ENCODE peak calls at places on chromosome 18, in six cellular contexts. B, F, K, G, S and C are unnamed samples.

GRCh38 chr18:5667356-5667755 is 123.6 kb upstream of the EPB41L3 start:
- DNase-seq in S (no peak), G (no peak), B (no peak), K (no peak), F (no peak), C (no peak)

GRCh38 chr18:34297287-34297686 is 72.6 kb upstream of the NOL4 start:
- DNase-seq in B (no peak), G (no peak), K (no peak), S (no peak), F (no peak), C (no peak)

GRCh38 chr18:57953883-57954282 is 90.1 kb upstream of the NEDD4L start:
- DNase-seq in S (no peak), G (no peak), F (no peak), K (no peak), B (no peak), C (no peak)

GRCh38 chr18:27235218-27235870 is 50.2 kb upstream of the CHST9 start:
- DNase-seq in B (no peak), G (no peak), F (no peak), S (no peak), K (no peak), C (no peak)

GRCh38 chr18:2846638-2847340 is at the start of gene EMILIN2:
- DNase-seq in G (peak; percentile 64), B (peak; percentile 77), K (no peak), S (peak; percentile 56), F (peak; percentile 91), C (peak; percentile 91)

GRCh38 chr18:54392621-54393023 is 34.9 kb downstream of the C18orf54 start:
- DNase-seq in K (no peak), B (no peak), G (no peak), F (no peak), S (peak; percentile 72), C (no peak)

GRCh38 chr18:55981712-55982475 is 393.9 kb upstream of the TCF4 start:
- DNase-seq in F (no peak), G (no peak), S (no peak), K (no peak), B (no peak), C (no peak)

GRCh38 chr18:37524546-37525301 is 40.9 kb downstream of the CELF4 start:
- DNase-seq in K (no peak), G (peak; percentile 51), S (no peak), F (no peak), B (no peak), C (no peak)

GRCh38 chr18:995641-996040 is 91.0 kb downstream of the ADCYAP1 start:
- DNase-seq in K (no peak), F (no peak), B (no peak), G (no peak), S (peak; percentile 45), C (no peak)

GRCh38 chr18:55420665-55420964 is 167.4 kb downstream of the TCF4 start:
- DNase-seq in K (no peak), F (no peak), B (no peak), G (no peak), S (no peak), C (no peak)

GRCh38 chr18:9629709-9630108 is 15.3 kb upstream of the PPP4R1 start:
- DNase-seq in F (no peak), S (no peak), K (no peak), G (no peak), B (no peak), C (no peak)

GRCh38 chr18:58386780-58387179 is 242.1 kb downstream of the ALPK2 start:
- DNase-seq in K (no peak), S (no peak), F (peak; percentile 51), G (peak; percentile 10), B (no peak), C (no peak)

GRCh38 chr18:41681138-41681881 is 273.7 kb upstream of the PIK3C3 start:
- DNase-seq in F (no peak), K (no peak), S (peak; percentile 25), G (no peak), B (no peak), C (no peak)

GRCh38 chr18:40534748-40535147 is 1420.3 kb upstream of the PIK3C3 start:
- DNase-seq in G (no peak), S (peak; percentile 55), B (no peak), K (no peak), F (no peak), C (no peak)

GRCh38 chr18:29191263-29191662 is 1014.3 kb upstream of the CDH2 start:
- DNase-seq in B (no peak), G (peak; percentile 30), F (no peak), K (no peak), S (peak; percentile 55), C (no peak)

GRCh38 chr18:54280206-54280550 is 10.9 kb downstream of the POLI start:
- DNase-seq in F (no peak), B (no peak), G (peak; percentile 52), K (no peak), S (no peak), C (no peak)

GRCh38 chr18:8721716-8722115 is 16.4 kb downstream of the MTCL1 start:
- DNase-seq in G (no peak), S (no peak), K (no peak), F (peak; percentile 16), B (no peak), C (no peak)

GRCh38 chr18:58005036-58005435 is 39.0 kb upstream of the NEDD4L start:
- DNase-seq in G (no peak), B (no peak), K (no peak), S (peak; percentile 23), F (no peak), C (no peak)

GRCh38 chr18:75497576-75497975 is 70.1 kb upstream of the SMIM21 start:
- DNase-seq in K (no peak), F (no peak), S (no peak), G (no peak), B (no peak), C (no peak)

GRCh38 chr18:13436596-13436995 is 218.0 kb downstream of the LDLRAD4 start:
- DNase-seq in F (no peak), G (no peak), B (no peak), S (no peak), K (no peak), C (no peak)

GRCh38 chr18:62518460-62519375 is 4.1 kb upstream of the ZCCHC2 start:
- DNase-seq in S (no peak), K (no peak), F (no peak), B (no peak), G (no peak), C (no peak)

GRCh38 chr18:61869631-61870030 is 23.2 kb downstream of the RNF152 start:
- DNase-seq in G (no peak), K (no peak), B (no peak), S (peak; percentile 37), F (no peak), C (no peak)

GRCh38 chr18:42025974-42026625 is 71.1 kb downstream of the PIK3C3 start:
- DNase-seq in S (no peak), B (no peak), F (no peak), G (no peak), K (no peak), C (no peak)

GRCh38 chr18:25737710-25738251 is 352.6 kb downstream of the SS18 start:
- DNase-seq in F (no peak), K (no peak), G (no peak), B (peak; percentile 34), S (peak; percentile 87), C (no peak)

GRCh38 chr18:26549103-26549485 is 741 bp upstream of the KCTD1 start:
- DNase-seq in F (no peak), K (no peak), B (peak; percentile 20), S (peak; percentile 46), G (no peak), C (peak; percentile 76)

GRCh38 chr18:57837917-57838548 is 34.9 kb upstream of the ATP8B1 start:
- DNase-seq in S (no peak), F (no peak), K (no peak), B (no peak), G (no peak), C (no peak)

GRCh38 chr18:66344227-66344626 is 259.7 kb downstream of the CDH19 start:
- DNase-seq in K (no peak), S (no peak), F (no peak), B (no peak), G (no peak), C (no peak)

DNA sequence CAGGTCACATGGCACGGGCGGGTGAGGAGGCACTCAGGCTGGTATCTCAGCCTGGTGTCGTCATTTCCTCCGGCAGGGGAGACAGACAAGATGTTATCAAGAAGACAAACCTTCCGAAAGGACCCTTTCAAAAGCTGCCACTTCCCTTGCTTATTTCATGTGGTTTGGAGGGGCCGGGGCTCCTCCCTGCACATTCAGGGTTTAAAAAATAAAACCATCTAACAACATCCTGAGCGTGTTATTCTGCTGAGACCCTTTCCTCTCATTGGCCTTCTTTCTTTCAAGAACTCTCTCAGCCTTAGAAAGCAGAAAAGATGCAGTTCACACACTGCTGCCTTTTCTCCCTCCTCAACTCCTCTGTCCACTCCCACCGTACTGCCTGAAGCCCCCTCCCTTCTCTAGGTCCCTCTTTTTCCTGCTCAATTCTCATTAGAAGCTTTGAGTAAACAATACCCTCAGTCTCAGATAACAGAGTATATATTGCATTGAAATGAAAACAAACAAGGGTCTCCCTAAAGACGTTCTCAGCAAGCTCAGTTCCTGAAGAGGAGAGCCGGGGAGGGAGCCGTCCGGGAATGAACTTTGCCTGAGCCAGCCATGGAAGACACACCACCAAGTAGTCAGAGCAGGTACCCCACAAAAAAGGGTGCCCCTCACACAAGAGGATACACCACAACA is 9.8 kb downstream of the SMAD7 start:
- DNase-seq in S (peak; percentile 39), B (no peak), F (no peak), G (no peak), K (no peak), C (peak; percentile 81)
- H3K4me1 ChIP-seq in S (peaks cover 51% of the 10 kb centered on the region), B (peaks cover 54% of the 10 kb centered on the region), F (peaks cover 100% of the 10 kb centered on the region), G (peaks cover 7% of the 10 kb centered on the region), K (peaks cover 40% of the 10 kb centered on the region), C (peaks cover 45% of the 10 kb centered on the region)

DNA sequence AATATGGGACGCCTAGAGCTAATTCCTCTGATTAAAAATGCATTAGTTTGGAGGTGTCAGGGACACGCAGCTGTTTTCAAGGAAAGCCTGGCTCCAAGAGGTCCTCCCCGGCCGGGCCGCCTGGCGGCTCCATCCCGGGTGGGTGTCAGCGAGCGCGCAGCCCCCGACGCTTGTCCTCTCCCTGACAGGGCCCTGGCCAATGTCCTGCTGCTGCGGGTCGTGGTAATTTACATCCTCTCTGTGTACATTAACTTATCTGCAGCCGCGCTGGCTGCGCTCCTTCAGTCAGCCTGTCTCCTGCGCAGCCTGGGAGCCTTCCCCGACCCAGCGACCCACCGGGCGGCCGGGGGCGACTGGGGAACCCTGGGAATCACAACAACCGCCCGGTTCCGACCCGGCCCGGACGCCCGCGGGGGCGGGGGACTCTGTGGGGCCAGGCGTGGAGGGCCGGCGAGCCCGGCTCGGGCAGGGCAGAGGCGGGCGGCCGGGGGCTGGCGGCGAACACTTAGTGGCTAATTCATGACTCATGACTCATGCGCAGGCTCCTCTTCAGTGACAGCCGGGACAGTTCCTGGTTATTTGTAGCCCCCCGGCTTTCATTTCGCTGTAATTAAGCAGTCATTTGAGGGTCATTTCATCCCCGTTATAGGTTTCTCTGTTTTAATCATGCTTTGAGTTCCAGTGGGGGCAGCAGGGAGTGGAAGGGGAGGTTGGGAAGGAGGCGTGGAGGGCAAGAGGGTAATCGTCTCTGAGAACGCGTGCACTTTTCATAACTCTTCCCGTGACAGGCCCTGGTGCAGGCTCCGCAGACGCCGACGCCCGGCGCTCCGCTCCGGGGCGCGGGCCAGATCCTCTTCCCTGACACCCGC is 141.9 kb upstream of the CTAGE1 start:
- DNase-seq in S (peak; percentile 70), G (peak; percentile 48), B (peak; percentile 35), K (no peak), F (peak; percentile 91), C (peak; percentile 85)
- H3K27me3 ChIP-seq in S (no peaks in the 10 kb centered on the region), G (peaks cover 17% of the 10 kb centered on the region), B (peaks cover 3% of the 10 kb centered on the region), K (peaks cover 65% of the 10 kb centered on the region), F (no peaks in the 10 kb centered on the region), C (no peaks in the 10 kb centered on the region)

GRCh38 chr18:46239549-46239948 is 135.4 kb downstream of the HAUS1 start:
- DNase-seq in F (no peak), K (no peak), G (no peak), S (no peak), B (no peak), C (no peak)
- H3K27ac ChIP-seq in F (no peak overlapping the region), K (no peak overlapping the region), G (no peak overlapping the region), S (no peak overlapping the region), B (no peak overlapping the region), C (no peak overlapping the region)

GRCh38 chr18:74373428-74373827 is 57.8 kb downstream of the C18orf63 start:
- DNase-seq in K (no peak), F (peak; percentile 11), S (no peak), G (no peak), B (no peak), C (no peak)
- H3K4me1 ChIP-seq in K (no peaks in the 10 kb centered on the region), F (peaks cover 2% of the 10 kb centered on the region), S (no peaks in the 10 kb centered on the region), G (no peaks in the 10 kb centered on the region), B (peaks cover 11% of the 10 kb centered on the region), C (peaks cover 3% of the 10 kb centered on the region)